ENCODE peak calls at places on chromosomes 5 and 9, in seven cellular contexts. One of them, this sample, is unnamed. For H3K27me3, the result is how much of the 10 kb centered on the place peaks cover.

GRCh38 chr5:83306572-83307241 is 164.8 kb upstream of the VCAN start:
- DNase-seq in psoas muscle: peak
- DNase-seq in GM23338: no peak
- DNase-seq in heart left ventricle: peak
- DNase-seq in uterus: no peak
- DNase-seq in BE2C: no peak
- DNase-seq in endothelial cell of umbilical vein: peak
- DNase-seq in this sample: no peak

GRCh38 chr9:133644968-133645765 is 9.0 kb downstream of the DBH start:
- DNase-seq in psoas muscle: no peak
- DNase-seq in GM23338: no peak
- DNase-seq in heart left ventricle: no peak
- DNase-seq in uterus: no peak
- DNase-seq in BE2C: peak
- DNase-seq in endothelial cell of umbilical vein: no peak
- DNase-seq in this sample: no peak

GRCh38 chr5:36878421-36879088 is 2.0 kb downstream of the NIPBL start:
- DNase-seq in psoas muscle: no peak
- DNase-seq in GM23338: peak
- DNase-seq in heart left ventricle: no peak
- DNase-seq in uterus: no peak
- DNase-seq in BE2C: peak
- DNase-seq in endothelial cell of umbilical vein: peak
- DNase-seq in this sample: peak

GRCh38 chr5:72507360-72508238 is at the start of gene ZNF366:
- DNase-seq in psoas muscle: no peak
- DNase-seq in GM23338: no peak
- DNase-seq in heart left ventricle: peak
- DNase-seq in uterus: no peak
- DNase-seq in BE2C: no peak
- DNase-seq in endothelial cell of umbilical vein: peak
- DNase-seq in this sample: no peak

GRCh38 chr9:85040806-85041575 is 371.5 kb downstream of the NTRK2 start:
- DNase-seq in psoas muscle: no peak
- DNase-seq in GM23338: peak
- DNase-seq in heart left ventricle: no peak
- DNase-seq in uterus: no peak
- DNase-seq in BE2C: no peak
- DNase-seq in endothelial cell of umbilical vein: no peak
- DNase-seq in this sample: no peak

GRCh38 chr5:78566747-78567449 is 81.7 kb downstream of the LHFPL2 start:
- DNase-seq in psoas muscle: no peak
- DNase-seq in GM23338: no peak
- DNase-seq in heart left ventricle: no peak
- DNase-seq in uterus: no peak
- DNase-seq in BE2C: no peak
- DNase-seq in endothelial cell of umbilical vein: peak
- DNase-seq in this sample: no peak

GRCh38 chr9:134301387-134302129 is 24.7 kb upstream of the RXRA start:
- DNase-seq in psoas muscle: peak
- DNase-seq in GM23338: no peak
- DNase-seq in heart left ventricle: peak
- DNase-seq in uterus: no peak
- DNase-seq in BE2C: no peak
- DNase-seq in endothelial cell of umbilical vein: no peak
- DNase-seq in this sample: no peak

GRCh38 chr9:86990276-86990675 is 43.0 kb upstream of the GAS1 start:
- DNase-seq in psoas muscle: no peak
- DNase-seq in GM23338: no peak
- DNase-seq in heart left ventricle: no peak
- DNase-seq in uterus: no peak
- DNase-seq in BE2C: no peak
- DNase-seq in endothelial cell of umbilical vein: no peak
- DNase-seq in this sample: no peak

GRCh38 chr9:4318741-4319140 is 18.9 kb upstream of the GLIS3 start:
- DNase-seq in psoas muscle: no peak
- DNase-seq in GM23338: no peak
- DNase-seq in heart left ventricle: no peak
- DNase-seq in uterus: no peak
- DNase-seq in BE2C: no peak
- DNase-seq in endothelial cell of umbilical vein: peak
- DNase-seq in this sample: no peak

GRCh38 chr9:122320346-122320995 is 50.4 kb upstream of the PTGS1 start:
- DNase-seq in psoas muscle: no peak
- DNase-seq in GM23338: no peak
- DNase-seq in heart left ventricle: no peak
- DNase-seq in uterus: no peak
- DNase-seq in BE2C: no peak
- DNase-seq in endothelial cell of umbilical vein: no peak
- DNase-seq in this sample: no peak

GRCh38 chr9:24672336-24672735 is 126.6 kb upstream of the IZUMO3 start:
- DNase-seq in psoas muscle: no peak
- DNase-seq in GM23338: no peak
- DNase-seq in heart left ventricle: no peak
- DNase-seq in uterus: no peak
- DNase-seq in BE2C: no peak
- DNase-seq in endothelial cell of umbilical vein: no peak
- DNase-seq in this sample: no peak

GRCh38 chr5:16178745-16179372 is 732 bp downstream of the MARCHF11 start:
- DNase-seq in psoas muscle: peak
- DNase-seq in GM23338: peak
- DNase-seq in heart left ventricle: peak
- DNase-seq in uterus: peak
- DNase-seq in BE2C: peak
- DNase-seq in endothelial cell of umbilical vein: peak
- DNase-seq in this sample: peak

GRCh38 chr5:129096382-129096991 is 1.9 kb downstream of the ISOC1 start:
- DNase-seq in psoas muscle: no peak
- DNase-seq in GM23338: peak
- DNase-seq in heart left ventricle: no peak
- DNase-seq in uterus: no peak
- DNase-seq in BE2C: no peak
- DNase-seq in endothelial cell of umbilical vein: peak
- DNase-seq in this sample: no peak
- TF ChIP-seq CTCF in psoas muscle: no peak
- TF ChIP-seq CTCF in GM23338: no peak
- TF ChIP-seq CTCF in heart left ventricle: no peak
- TF ChIP-seq CTCF in uterus: no peak
- TF ChIP-seq CTCF in BE2C: peak
- TF ChIP-seq CTCF in endothelial cell of umbilical vein: no peak
- TF ChIP-seq CTCF in this sample: no peak

GRCh38 chr5:76456258-76456657 is 53.2 kb downstream of the IQGAP2 start:
- DNase-seq in psoas muscle: no peak
- DNase-seq in GM23338: no peak
- DNase-seq in heart left ventricle: no peak
- DNase-seq in uterus: no peak
- DNase-seq in BE2C: no peak
- DNase-seq in endothelial cell of umbilical vein: no peak
- DNase-seq in this sample: no peak

GRCh38 chr5:76460104-76460503 is 57.0 kb downstream of the IQGAP2 start:
- DNase-seq in psoas muscle: no peak
- DNase-seq in GM23338: no peak
- DNase-seq in heart left ventricle: no peak
- DNase-seq in uterus: no peak
- DNase-seq in BE2C: no peak
- DNase-seq in endothelial cell of umbilical vein: no peak
- DNase-seq in this sample: no peak

GRCh38 chr5:76458492-76458863 is 55.4 kb downstream of the IQGAP2 start:
- DNase-seq in psoas muscle: no peak
- DNase-seq in GM23338: no peak
- DNase-seq in heart left ventricle: no peak
- DNase-seq in uterus: no peak
- DNase-seq in BE2C: no peak
- DNase-seq in endothelial cell of umbilical vein: no peak
- DNase-seq in this sample: no peak

GRCh38 chr5:76455531-76456132 is 52.5 kb downstream of the IQGAP2 start:
- DNase-seq in psoas muscle: no peak
- DNase-seq in GM23338: no peak
- DNase-seq in heart left ventricle: no peak
- DNase-seq in uterus: no peak
- DNase-seq in BE2C: no peak
- DNase-seq in endothelial cell of umbilical vein: no peak
- DNase-seq in this sample: no peak

DNA sequence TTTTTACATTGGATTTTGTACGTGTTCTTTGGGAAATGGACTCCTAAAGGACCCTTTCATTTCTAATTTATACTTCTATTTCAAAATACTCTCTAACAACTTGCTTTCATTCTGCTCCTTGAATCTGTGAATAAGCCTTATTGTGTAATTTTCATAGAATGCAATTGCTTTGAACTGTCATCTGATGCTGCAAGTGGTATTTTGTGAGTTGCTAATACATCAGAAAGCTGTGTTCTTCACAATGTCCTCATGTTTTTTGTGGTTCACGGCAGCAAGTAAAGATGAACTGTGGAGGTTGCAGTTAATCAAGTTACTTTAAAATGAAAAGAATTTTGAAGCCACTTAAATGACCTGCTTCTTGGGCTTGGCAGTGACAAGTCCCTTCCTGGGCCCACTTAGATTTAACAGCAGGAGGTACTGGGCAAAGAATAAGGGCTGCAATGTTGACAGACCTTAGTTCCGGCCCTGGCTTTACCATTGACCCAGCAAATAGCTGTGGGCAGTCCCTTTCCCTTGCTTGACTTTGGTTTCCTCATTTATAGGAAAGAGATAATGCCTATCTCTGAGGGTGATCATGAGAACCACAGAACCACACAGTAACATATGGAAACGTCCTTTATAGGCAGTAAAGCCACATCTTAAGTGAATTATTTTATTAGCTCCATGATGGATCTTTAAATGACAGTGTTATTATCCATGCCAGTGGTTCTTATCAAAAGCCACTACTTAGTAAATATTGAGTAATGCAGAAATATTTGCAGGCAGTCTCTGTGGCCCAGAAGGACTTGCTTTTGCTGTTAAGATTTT is 54.8 kb downstream of the IQGAP2 start:
- DNase-seq in psoas muscle: no peak
- DNase-seq in GM23338: peak
- DNase-seq in heart left ventricle: no peak
- DNase-seq in uterus: no peak
- DNase-seq in BE2C: no peak
- DNase-seq in endothelial cell of umbilical vein: no peak
- DNase-seq in this sample: no peak
- H3K27me3 ChIP-seq in psoas muscle: under half
- H3K27me3 ChIP-seq in GM23338: under half
- H3K27me3 ChIP-seq in heart left ventricle: under half
- H3K27me3 ChIP-seq in uterus: under half
- H3K27me3 ChIP-seq in BE2C: under half
- H3K27me3 ChIP-seq in endothelial cell of umbilical vein: under half
- H3K27me3 ChIP-seq in this sample: under half

GRCh38 chr5:136018814-136019777 is 9.7 kb upstream of the TGFBI start:
- DNase-seq in psoas muscle: no peak
- DNase-seq in GM23338: no peak
- DNase-seq in heart left ventricle: peak
- DNase-seq in uterus: peak
- DNase-seq in BE2C: peak
- DNase-seq in endothelial cell of umbilical vein: no peak
- DNase-seq in this sample: no peak
- TF ChIP-seq CTCF in psoas muscle: peak
- TF ChIP-seq CTCF in GM23338: no peak
- TF ChIP-seq CTCF in heart left ventricle: peak
- TF ChIP-seq CTCF in uterus: no peak
- TF ChIP-seq CTCF in BE2C: peak
- TF ChIP-seq CTCF in endothelial cell of umbilical vein: no peak
- TF ChIP-seq CTCF in this sample: no peak

DNA sequence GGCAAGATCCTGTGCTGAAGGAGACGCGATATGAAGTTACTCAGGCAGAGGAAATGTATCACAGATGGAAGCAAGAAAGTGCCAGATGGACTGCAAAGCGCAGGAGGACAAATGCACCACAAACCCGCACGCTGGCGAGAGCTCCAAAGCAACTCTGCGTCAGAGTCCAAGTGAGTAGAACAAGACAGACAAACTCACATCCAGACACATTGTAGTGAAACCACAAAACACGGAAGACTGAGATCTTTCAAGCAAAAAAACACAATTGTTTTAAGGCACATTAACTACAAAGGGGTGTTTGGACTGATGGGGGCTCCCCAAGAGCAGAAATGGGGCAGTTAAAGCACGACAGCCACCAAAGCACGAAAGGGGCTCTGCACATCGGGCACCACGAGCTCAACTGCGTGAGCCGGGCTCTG is 39.2 kb upstream of the NKD2 start:
- DNase-seq in psoas muscle: peak
- DNase-seq in GM23338: no peak
- DNase-seq in heart left ventricle: peak
- DNase-seq in uterus: no peak
- DNase-seq in BE2C: no peak
- DNase-seq in endothelial cell of umbilical vein: peak
- DNase-seq in this sample: no peak
- H3K27me3 ChIP-seq in psoas muscle: half or more
- H3K27me3 ChIP-seq in GM23338: under half
- H3K27me3 ChIP-seq in heart left ventricle: under half
- H3K27me3 ChIP-seq in uterus: under half
- H3K27me3 ChIP-seq in BE2C: under half
- H3K27me3 ChIP-seq in endothelial cell of umbilical vein: under half
- H3K27me3 ChIP-seq in this sample: under half

DNA sequence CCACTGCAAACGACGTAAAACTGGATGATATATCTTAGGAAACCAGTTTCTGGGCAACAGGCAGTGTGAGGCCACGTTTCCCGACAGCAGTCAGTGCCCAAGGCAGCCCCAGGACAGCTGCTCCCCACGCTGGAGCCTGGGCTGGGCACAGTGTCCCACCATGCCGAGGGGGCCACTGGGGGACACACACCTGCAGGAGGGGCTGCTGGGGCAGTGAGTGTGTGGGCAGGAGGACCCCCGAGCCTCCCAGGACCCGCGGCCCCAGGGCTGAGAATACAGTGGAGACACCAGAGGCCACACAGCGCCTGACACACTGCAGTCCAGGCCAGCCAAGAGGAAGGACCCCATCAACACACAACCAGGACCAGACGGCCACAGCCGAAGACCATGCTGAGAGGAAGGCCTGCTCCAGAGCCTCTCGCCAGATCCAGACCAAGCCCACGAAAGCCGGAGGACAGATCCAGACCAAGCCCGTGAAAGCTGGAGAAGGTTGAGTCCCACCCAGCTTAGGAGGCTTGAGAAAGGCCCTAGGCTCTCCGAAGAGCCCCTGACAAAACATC is 26.1 kb downstream of the EXD3 start:
- DNase-seq in psoas muscle: peak
- DNase-seq in GM23338: no peak
- DNase-seq in heart left ventricle: peak
- DNase-seq in uterus: no peak
- DNase-seq in BE2C: no peak
- DNase-seq in endothelial cell of umbilical vein: no peak
- DNase-seq in this sample: no peak
- TF ChIP-seq CTCF in psoas muscle: no peak
- TF ChIP-seq CTCF in GM23338: no peak
- TF ChIP-seq CTCF in heart left ventricle: no peak
- TF ChIP-seq CTCF in uterus: no peak
- TF ChIP-seq CTCF in BE2C: no peak
- TF ChIP-seq CTCF in endothelial cell of umbilical vein: no peak
- TF ChIP-seq CTCF in this sample: no peak

This sample was measured in WERI-Rb-1.